ENCODE peak calls at places on chromosome 20, in eight cellular contexts. L is hepatocyte, E is MM.1S, G is GM23338, F is neural progenitor cell, I is psoas muscle, K is uterus, T is heart left ventricle. Q is an unnamed sample.

GRCh38 chr20:4289875-4290274 is 274.5 kb upstream of the RNF24 start:
- DNase-seq in G (peak; percentile 2), I (no peak), E (no peak), K (no peak), L (no peak), T (no peak), F (no peak), Q (no peak)

GRCh38 chr20:13546497-13547131 is 92.1 kb downstream of the TASP1 start:
- DNase-seq in K (peak; percentile 71), T (peak; percentile 58), F (peak; percentile 86), G (peak; percentile 93), E (peak; percentile 79), L (peak; percentile 89), I (peak; percentile 71), Q (peak; percentile 96)

GRCh38 chr20:54619181-54619580 is 143.8 kb downstream of the DOK5 start:
- DNase-seq in F (no peak), I (peak; percentile 71), L (peak; percentile 14), G (no peak), T (no peak), E (no peak), K (no peak), Q (no peak)

GRCh38 chr20:45322952-45323383 is 14.9 kb upstream of the MATN4 start:
- DNase-seq in I (peak; percentile 90), T (peak; percentile 79), K (no peak), F (no peak), E (no peak), L (peak; percentile 65), G (no peak), Q (peak; percentile 75)

GRCh38 chr20:63735859-63736718 is at the start of gene LIME1:
- DNase-seq in G (no peak), T (no peak), I (peak; percentile 58), L (peak; percentile 14), K (no peak), E (peak; percentile 92), F (no peak), Q (peak; percentile 89)

GRCh38 chr20:4788314-4788713 is 66.6 kb downstream of the PRND start:
- DNase-seq in I (no peak), L (no peak), K (no peak), G (no peak), E (no peak), F (no peak), T (no peak), Q (no peak)

GRCh38 chr20:51941503-51941902 is 139.2 kb upstream of the SALL4 start:
- DNase-seq in G (no peak), I (no peak), K (no peak), T (no peak), E (no peak), L (no peak), F (no peak), Q (no peak)

GRCh38 chr20:19767070-19767469 is 9.0 kb downstream of the RIN2 start:
- DNase-seq in K (no peak), F (no peak), G (no peak), E (no peak), L (peak; percentile 34), I (no peak), T (no peak), Q (no peak)

GRCh38 chr20:36808317-36809257 is 35.0 kb upstream of the DSN1 start:
- DNase-seq in I (peak; percentile 80), T (peak; percentile 52), E (peak; percentile 46), L (peak; percentile 72), F (peak; percentile 69), K (peak; percentile 45), G (peak; percentile 84), Q (peak; percentile 80)

GRCh38 chr20:63553933-63554290 is at the start of gene FNDC11:
- DNase-seq in L (peak; percentile 80), E (no peak), F (peak; percentile 87), K (peak; percentile 42), I (no peak), T (no peak), G (peak; percentile 81), Q (no peak)

GRCh38 chr20:53061305-53061704 is 89.1 kb downstream of the TSHZ2 start:
- DNase-seq in G (no peak), E (no peak), F (no peak), K (no peak), I (no peak), T (no peak), L (no peak), Q (no peak)

GRCh38 chr20:57388953-57389694 is 2.1 kb upstream of the RBM38 start:
- DNase-seq in L (peak; percentile 92), F (peak; percentile 86), T (peak; percentile 86), K (peak; percentile 76), G (peak; percentile 80), E (peak; percentile 81), I (peak; percentile 88), Q (peak; percentile 87)

GRCh38 chr20:45091366-45091765 is 9.6 kb downstream of the KCNS1 start:
- DNase-seq in T (no peak), K (no peak), F (no peak), L (no peak), G (no peak), E (no peak), I (no peak), Q (no peak)

GRCh38 chr20:57896563-57896962 is 186.7 kb upstream of the PMEPA1 start:
- DNase-seq in I (no peak), G (no peak), L (no peak), E (no peak), K (no peak), F (no peak), T (no peak), Q (no peak)

GRCh38 chr20:39533858-39534257 is 571.7 kb downstream of the DHX35 start:
- DNase-seq in I (no peak), K (no peak), G (no peak), E (no peak), T (no peak), F (no peak), L (no peak), Q (no peak)

GRCh38 chr20:39534846-39535245 is 572.7 kb downstream of the DHX35 start:
- DNase-seq in E (no peak), T (no peak), L (no peak), F (no peak), I (no peak), G (peak; percentile 11), K (no peak), Q (no peak)

DNA sequence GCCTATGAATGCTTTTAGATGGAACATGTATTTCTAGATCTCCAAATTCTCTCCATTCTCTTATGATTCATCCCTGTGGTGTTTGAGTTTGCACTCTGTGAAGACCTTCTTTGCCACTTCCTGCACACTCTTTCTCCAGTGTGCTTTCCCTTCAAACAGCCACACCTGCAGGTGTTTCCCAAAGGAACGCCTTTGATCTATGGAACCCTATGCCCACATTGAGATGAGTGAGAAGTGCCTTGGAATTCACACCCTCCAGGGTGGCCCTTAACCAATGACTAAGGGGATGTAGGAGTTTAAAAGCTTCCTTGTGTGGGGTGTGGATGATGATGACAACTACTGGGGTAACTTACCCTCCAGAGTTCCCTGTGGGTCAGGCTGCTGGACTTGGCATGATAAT is 570.1 kb downstream of the DHX35 start:
- DNase-seq in E (no peak), F (no peak), T (no peak), K (no peak), L (no peak), G (no peak), I (no peak), Q (no peak)
- TF ChIP-seq CTCF in E (no peak), F (no peak), T (no peak), K (no peak), L (no peak), G (no peak), I (no peak), Q (no peak)

DNA sequence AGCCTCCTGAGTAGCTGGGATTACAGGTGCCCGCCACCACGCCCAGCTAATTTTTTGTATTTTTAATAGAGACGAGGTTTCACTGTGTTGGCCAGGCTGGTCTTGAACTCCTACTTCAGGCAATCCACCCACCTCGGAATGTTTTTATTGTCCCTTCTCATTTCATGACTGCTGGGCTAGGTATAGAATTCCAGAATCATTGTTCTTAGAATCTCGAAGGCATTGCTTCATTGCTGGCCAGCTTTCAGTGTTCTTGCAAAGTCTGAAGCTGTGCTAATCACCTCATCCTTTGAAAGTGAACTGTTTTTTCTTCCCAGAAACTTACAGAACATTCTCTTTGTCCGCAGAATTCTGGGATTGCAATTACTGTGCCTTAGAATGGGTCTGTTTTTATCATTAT is 49.0 kb downstream of the PTPN1 start:
- DNase-seq in E (no peak), F (no peak), K (no peak), L (no peak), G (no peak), I (no peak), T (no peak), Q (no peak)
- H3K4me1 ChIP-seq in E (no peaks in the 10 kb centered on the region), F (no peaks in the 10 kb centered on the region), K (no peaks in the 10 kb centered on the region), L (peaks cover 32% of the 10 kb centered on the region), G (no peaks in the 10 kb centered on the region), I (peaks cover 40% of the 10 kb centered on the region), T (peaks cover 15% of the 10 kb centered on the region), Q (no peaks in the 10 kb centered on the region)

GRCh38 chr20:3167738-3168078 is 5.6 kb downstream of the LZTS3 start:
- DNase-seq in G (peak; percentile 47), I (no peak), L (no peak), F (no peak), K (no peak), T (no peak), E (no peak), Q (no peak)
- H3K4me3 ChIP-seq in G (peak overlapping the region; percentile 62), I (no peak overlapping the region), L (no peak overlapping the region), F (peak overlapping the region; percentile 39), K (no peak overlapping the region), T (peak overlapping the region; percentile 27), E (no peak overlapping the region), Q (no peak overlapping the region)

GRCh38 chr20:46935394-46936017 is 40.9 kb downstream of the EYA2 start:
- DNase-seq in L (no peak), F (no peak), K (no peak), G (no peak), I (no peak), E (no peak), T (no peak), Q (no peak)

GRCh38 chr20:46937827-46938226 is 43.2 kb downstream of the EYA2 start:
- DNase-seq in T (no peak), G (no peak), I (no peak), E (no peak), F (no peak), K (no peak), L (no peak), Q (no peak)

GRCh38 chr20:46936415-46937139 is 41.9 kb downstream of the EYA2 start:
- DNase-seq in L (peak; percentile 15), F (no peak), K (no peak), I (no peak), G (no peak), T (no peak), E (no peak), Q (no peak)

GRCh38 chr20:46939031-46939430 is 44.4 kb downstream of the EYA2 start:
- DNase-seq in K (no peak), F (peak; percentile 36), T (no peak), I (no peak), L (no peak), G (peak; percentile 82), E (no peak), Q (no peak)

DNA sequence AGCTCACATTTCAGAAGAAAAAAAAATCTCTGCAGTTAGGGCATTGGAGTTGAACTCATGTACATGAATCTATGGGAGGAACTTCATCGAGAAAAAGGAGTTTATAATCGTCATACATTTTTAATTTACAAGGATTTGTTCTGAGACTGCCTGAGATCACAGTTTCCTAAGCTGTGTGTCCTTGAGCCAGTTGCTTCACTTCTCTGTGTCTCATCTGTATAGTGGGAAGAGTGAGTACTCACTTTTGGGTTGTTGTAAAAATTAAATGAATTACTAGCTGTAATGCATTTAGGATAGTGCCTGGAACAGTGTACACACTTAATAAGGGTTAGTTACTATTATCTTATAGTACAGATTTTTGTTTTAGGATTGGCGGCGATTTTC is 42.5 kb downstream of the EYA2 start:
- DNase-seq in T (no peak), I (no peak), G (no peak), L (no peak), K (no peak), F (no peak), E (no peak), Q (no peak)
- TF ChIP-seq CTCF in T (no peak), I (no peak), G (no peak), L (no peak), K (no peak), F (no peak), E (no peak), Q (no peak)